ENCODE peak calls at places on chromosomes 13 and 19, in seven cellular contexts. G, F, H, D, K, E and U are unnamed samples.

GRCh38 chr13:67227131-67227983 is 2.8 kb downstream of the PCDH9 start:
- DNase-seq in G (no peak), F (no peak), H (no peak), D (no peak), K (no peak), E (no peak), U (no peak)

GRCh38 chr19:18610556-18611326 is 1.9 kb upstream of the TMEM59L start:
- DNase-seq in G (no peak), F (peak), H (no peak), D (no peak), K (no peak), E (no peak), U (no peak)

GRCh38 chr13:39913928-39914327 is 258.5 kb downstream of the COG6 start:
- DNase-seq in G (no peak), F (no peak), H (no peak), D (no peak), K (no peak), E (no peak), U (no peak)

GRCh38 chr19:15913384-15913783 is 15.5 kb upstream of the CYP4F2 start:
- DNase-seq in G (no peak), F (no peak), H (no peak), D (no peak), K (no peak), E (no peak), U (no peak)

GRCh38 chr19:45499196-45500180 is 1.2 kb downstream of the PPM1N start:
- DNase-seq in G (peak), F (peak), H (peak), D (peak), K (no peak), E (no peak), U (peak)

GRCh38 chr19:2376784-2377519 is 16.9 kb downstream of the TMPRSS9 start:
- DNase-seq in G (no peak), F (no peak), H (no peak), D (no peak), K (no peak), E (no peak), U (no peak)

GRCh38 chr13:91450913-91451312 is 52.5 kb downstream of the GPC5 start:
- DNase-seq in G (no peak), F (no peak), H (no peak), D (no peak), K (no peak), E (no peak), U (no peak)

GRCh38 chr13:106243011-106243410 is 292.5 kb downstream of the EFNB2 start:
- DNase-seq in G (no peak), F (no peak), H (no peak), D (no peak), K (no peak), E (no peak), U (no peak)

GRCh38 chr19:2528543-2529173 is 52.7 kb downstream of the GADD45B start:
- DNase-seq in G (no peak), F (no peak), H (no peak), D (no peak), K (no peak), E (no peak), U (no peak)

GRCh38 chr13:106028916-106029315 is 506.5 kb downstream of the EFNB2 start:
- DNase-seq in G (no peak), F (no peak), H (no peak), D (no peak), K (no peak), E (no peak), U (no peak)

GRCh38 chr19:38793186-38793585 is 4.2 kb downstream of the LGALS7B start:
- DNase-seq in G (no peak), F (no peak), H (no peak), D (no peak), K (no peak), E (no peak), U (no peak)

GRCh38 chr19:55549500-55550320 is 4.4 kb upstream of the SBK3 start:
- DNase-seq in G (peak), F (peak), H (peak), D (peak), K (no peak), E (no peak), U (peak)

GRCh38 chr19:20503536-20503935 is 62.0 kb downstream of the ZNF737 start:
- DNase-seq in G (no peak), F (no peak), H (no peak), D (no peak), K (no peak), E (peak), U (no peak)

GRCh38 chr19:2607712-2608601 is 94.5 kb downstream of the GNG7 start:
- DNase-seq in G (no peak), F (no peak), H (no peak), D (no peak), K (no peak), E (no peak), U (no peak)

GRCh38 chr19:58477130-58477529 is 978 bp downstream of the ZNF446 start:
- DNase-seq in G (no peak), F (no peak), H (peak), D (no peak), K (no peak), E (no peak), U (no peak)

GRCh38 chr19:11179716-11180297 is 17.5 kb downstream of the KANK2 start:
- DNase-seq in G (no peak), F (no peak), H (peak), D (no peak), K (no peak), E (no peak), U (no peak)
- H3K4me3 ChIP-seq in G (no peak), F (no peak), H (no peak), D (no peak), K (no peak), E (no peak), U (no peak)

DNA sequence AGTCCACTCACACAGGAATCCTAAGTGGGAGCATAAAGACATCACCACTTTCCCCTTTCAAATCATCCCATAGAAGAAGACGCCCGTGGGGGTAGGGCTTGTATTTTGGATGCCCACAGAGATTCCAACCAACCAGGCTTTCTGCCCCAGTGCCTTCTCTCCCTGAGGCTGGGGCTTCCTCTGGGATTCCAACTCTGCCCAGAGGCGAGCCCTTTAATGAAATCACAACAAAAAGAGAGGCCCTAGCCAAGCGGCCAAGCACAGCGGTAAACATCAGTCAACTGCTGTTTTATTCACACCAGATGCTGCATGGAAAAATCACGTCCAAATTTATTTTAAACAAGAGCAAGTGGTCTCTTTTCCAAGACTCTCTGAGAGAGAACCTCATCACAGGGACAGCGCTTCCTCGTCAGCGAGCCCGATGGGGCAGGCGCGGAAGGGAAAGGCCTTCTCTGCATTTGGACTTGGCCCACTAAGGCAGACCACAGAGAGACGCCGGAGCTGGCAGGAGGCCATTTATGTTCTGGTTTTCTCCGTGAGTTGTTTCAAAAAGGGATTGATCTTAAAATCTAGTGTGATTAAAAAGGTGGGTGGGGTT is 31.5 kb downstream of the ADPRHL1 start:
- DNase-seq in G (no peak), F (no peak), H (peak), D (no peak), K (no peak), E (no peak), U (no peak)
- H3K27ac ChIP-seq in G (no peak), F (no peak), H (peak), D (no peak), K (no peak), E (no peak), U (no peak)

GRCh38 chr13:59172076-59172475 is 991.7 kb downstream of the DIAPH3 start:
- DNase-seq in G (no peak), F (no peak), H (no peak), D (no peak), K (no peak), E (no peak), U (no peak)

DNA sequence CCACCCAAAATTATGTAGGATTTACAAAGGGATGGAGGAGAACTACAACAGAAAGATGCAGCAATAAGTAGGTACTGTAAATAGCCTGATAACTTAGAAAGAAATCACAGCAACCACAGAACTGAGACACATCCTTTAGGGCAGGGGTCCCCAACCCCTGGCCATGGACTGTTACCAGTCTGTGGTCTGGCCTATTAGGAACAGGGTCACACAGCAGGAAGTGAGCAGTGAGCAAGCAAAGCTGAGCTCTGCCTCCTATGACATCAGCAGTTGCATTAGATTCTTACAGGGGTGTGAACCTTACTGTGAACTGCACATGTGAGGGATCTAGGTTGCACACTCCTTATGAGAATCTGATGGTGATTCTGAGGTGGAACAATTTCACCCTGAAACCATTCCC is 997.6 kb downstream of the DIAPH3 start:
- DNase-seq in G (no peak), F (no peak), H (no peak), D (no peak), K (no peak), E (no peak), U (no peak)
- H3K4me3 ChIP-seq in G (no peak), F (no peak), H (no peak), D (no peak), K (no peak), E (no peak), U (no peak)

DNA sequence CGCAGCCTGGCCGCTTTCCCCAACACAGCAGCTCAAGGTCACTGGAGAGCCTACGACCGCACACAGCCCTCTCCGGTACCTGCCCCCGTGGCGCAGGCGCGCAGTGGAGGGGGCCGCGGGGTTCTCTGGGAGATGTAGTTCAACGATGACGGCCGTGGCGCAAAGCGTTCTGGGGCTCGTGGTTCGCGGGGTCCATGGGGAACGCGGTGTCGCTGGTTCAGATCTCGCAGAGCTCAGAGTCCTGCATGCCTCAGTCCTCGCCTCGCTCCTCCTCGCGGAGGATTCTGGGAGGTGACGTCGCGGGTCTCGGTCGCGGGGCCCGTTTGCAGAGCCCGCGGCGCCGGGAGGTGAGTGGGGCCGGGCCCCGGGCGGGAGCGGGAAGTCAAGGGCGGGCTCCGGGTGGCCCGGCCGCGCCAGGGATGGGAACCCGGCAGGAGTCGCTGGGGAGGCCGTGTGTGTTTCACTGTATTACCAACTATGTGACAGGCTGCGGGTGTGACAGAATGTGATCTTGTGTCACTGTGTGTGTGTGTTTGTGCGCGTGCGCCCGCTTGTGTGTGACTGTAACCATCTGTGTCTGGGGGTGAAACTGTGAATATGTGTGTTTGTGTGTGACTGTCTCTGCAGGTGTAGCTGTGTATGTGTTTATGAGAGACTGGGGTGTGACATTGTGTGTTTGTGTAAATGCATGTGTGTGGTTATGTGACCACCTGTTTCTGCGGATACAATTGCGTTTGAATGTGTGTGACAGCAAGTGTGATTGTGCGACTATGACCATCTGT is at the start of gene ZNF527:
- DNase-seq in G (peak), F (peak), H (peak), D (peak), K (peak), E (peak), U (peak)
- H3K27ac ChIP-seq in G (peak), F (no peak), H (peak), D (peak), K (peak), E (peak), U (peak)

GRCh38 chr19:40798223-40798996 is 581 bp upstream of the EGLN2 start:
- DNase-seq in G (peak), F (peak), H (peak), D (peak), K (peak), E (peak), U (peak)
- H3K4me3 ChIP-seq in G (peak), F (peak), H (peak), D (peak), K (peak), E (peak), U (peak)

DNA sequence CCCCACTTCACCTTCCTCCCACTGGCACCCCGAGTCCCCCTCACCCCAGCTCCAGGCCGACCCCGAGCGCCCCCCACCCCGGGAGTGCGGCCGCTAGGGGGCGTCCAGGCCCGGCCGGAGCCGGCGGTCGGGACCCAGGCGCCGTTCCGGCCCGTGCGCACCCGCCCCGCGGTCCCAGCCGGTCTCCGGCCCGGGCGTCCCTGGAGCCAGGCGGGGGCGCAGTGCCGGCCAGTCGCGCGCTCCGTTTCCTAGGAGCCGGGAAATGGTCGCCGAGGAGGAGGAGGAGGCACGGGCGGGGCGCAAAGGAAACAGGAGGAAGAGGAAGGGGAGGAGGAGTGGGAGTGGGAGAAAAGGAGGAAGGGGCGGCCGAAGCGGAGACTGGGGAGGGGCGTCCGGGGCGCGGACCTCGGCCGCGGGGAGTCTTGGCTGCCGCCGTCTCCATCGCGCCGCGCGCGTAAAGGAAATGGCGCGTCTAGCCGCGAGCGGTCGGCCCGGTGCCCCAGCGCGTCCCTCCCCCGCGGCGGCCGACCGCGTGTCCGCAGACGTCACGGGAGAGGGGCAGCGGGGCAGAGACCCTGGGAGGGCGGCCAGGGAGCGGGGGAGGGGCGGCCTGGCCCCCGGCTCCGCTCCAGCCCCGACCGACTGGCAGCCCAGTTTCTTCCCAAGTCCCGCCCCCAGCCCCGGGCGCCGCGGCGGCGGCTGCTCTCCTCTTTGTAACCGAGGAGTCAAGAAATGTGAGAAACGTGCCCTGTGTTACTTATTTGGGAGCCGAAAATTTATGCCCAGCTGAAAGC is 1.1 kb upstream of the KCTD15 start:
- DNase-seq in G (peak), F (peak), H (peak), D (peak), K (peak), E (peak), U (peak)
- H3K27ac ChIP-seq in G (peak), F (peak), H (peak), D (peak), K (peak), E (peak), U (peak)